ENCODE peak calls at places on chromosome 4, in ten cellular contexts. Q is stomach, M is GM12865, K is tibial nerve, H is sigmoid colon, J is PC-3, G is WERI-Rb-1, D is choroid plexus epithelial cell, F is neural progenitor cell, O is hepatocyte. I is an unnamed sample.

GRCh38 chr4:129532573-129532972 is 436.6 kb downstream of the C4orf33 start:
- DNase-seq in Q (no peak), M (no peak), K (no peak), H (no peak), J (no peak), G (no peak), D (no peak), F (no peak), O (no peak), I (no peak)

GRCh38 chr4:94000559-94000958 is 172.0 kb downstream of the ATOH1 start:
- DNase-seq in Q (no peak), M (no peak), K (no peak), H (no peak), J (no peak), G (no peak), D (no peak), F (no peak), O (no peak), I (no peak)

GRCh38 chr4:11635336-11635735 is 206.6 kb upstream of the HS3ST1 start:
- DNase-seq in Q (no peak), M (no peak), K (no peak), H (no peak), J (peak), G (no peak), D (peak), F (no peak), O (peak), I (no peak)

GRCh38 chr4:125529071-125529470 is 214.3 kb downstream of the FAT4 start:
- DNase-seq in Q (no peak), M (no peak), K (no peak), H (no peak), J (no peak), G (no peak), D (peak), F (no peak), O (no peak), I (no peak)

GRCh38 chr4:2932951-2933565 is 30.1 kb downstream of the NOP14 start:
- DNase-seq in Q (peak), M (peak), K (no peak), H (peak), J (no peak), G (no peak), D (no peak), F (no peak), O (no peak), I (no peak)

GRCh38 chr4:124641715-124642380 is 70.7 kb downstream of the ANKRD50 start:
- DNase-seq in Q (no peak), M (peak), K (peak), H (no peak), J (peak), G (no peak), D (peak), F (no peak), O (no peak), I (peak)

GRCh38 chr4:128159967-128160366 is 98.9 kb downstream of the LARP1B start:
- DNase-seq in Q (no peak), M (no peak), K (no peak), H (no peak), J (peak), G (no peak), D (peak), F (no peak), O (no peak), I (no peak)

GRCh38 chr4:40194602-40195161 is 2.1 kb upstream of the RHOH start:
- DNase-seq in Q (no peak), M (peak), K (no peak), H (no peak), J (no peak), G (no peak), D (peak), F (no peak), O (peak), I (no peak)

GRCh38 chr4:10002278-10002677 is 19.0 kb downstream of the SLC2A9 start:
- DNase-seq in Q (peak), M (peak), K (no peak), H (no peak), J (no peak), G (no peak), D (no peak), F (no peak), O (no peak), I (no peak)

GRCh38 chr4:55866973-55867574 is 13.6 kb downstream of the EXOC1 start:
- DNase-seq in Q (no peak), M (peak), K (no peak), H (no peak), J (peak), G (peak), D (peak), F (peak), O (peak), I (peak)

GRCh38 chr4:122224348-122224747 is 72.2 kb downstream of the BLTP1 start:
- DNase-seq in Q (no peak), M (peak), K (peak), H (no peak), J (peak), G (peak), D (peak), F (peak), O (no peak), I (no peak)

GRCh38 chr4:16860506-16860905 is 37.9 kb downstream of the LDB2 start:
- DNase-seq in Q (no peak), M (no peak), K (no peak), H (no peak), J (no peak), G (no peak), D (peak), F (no peak), O (no peak), I (peak)

GRCh38 chr4:2301221-2301642 is 39.3 kb upstream of the MXD4 start:
- DNase-seq in Q (peak), M (no peak), K (no peak), H (no peak), J (no peak), G (no peak), D (no peak), F (no peak), O (no peak), I (no peak)

GRCh38 chr4:127632420-127633403 is at the start of gene INTU:
- DNase-seq in Q (peak), M (no peak), K (peak), H (peak), J (peak), G (peak), D (peak), F (peak), O (peak), I (peak)

GRCh38 chr4:38424171-38424871 is 239.7 kb upstream of the KLF3 start:
- DNase-seq in Q (peak), M (no peak), K (no peak), H (no peak), J (no peak), G (peak), D (no peak), F (peak), O (peak), I (no peak)

GRCh38 chr4:103098331-103098730 is 1.3 kb downstream of the BDH2 start:
- DNase-seq in Q (no peak), M (no peak), K (no peak), H (no peak), J (no peak), G (no peak), D (no peak), F (peak), O (no peak), I (no peak)
- H3K4me3 ChIP-seq in Q (peak), M (no peak), K (peak), H (peak), J (no peak), G (no peak), D (peak), F (no peak), O (peak), I (peak)

DNA sequence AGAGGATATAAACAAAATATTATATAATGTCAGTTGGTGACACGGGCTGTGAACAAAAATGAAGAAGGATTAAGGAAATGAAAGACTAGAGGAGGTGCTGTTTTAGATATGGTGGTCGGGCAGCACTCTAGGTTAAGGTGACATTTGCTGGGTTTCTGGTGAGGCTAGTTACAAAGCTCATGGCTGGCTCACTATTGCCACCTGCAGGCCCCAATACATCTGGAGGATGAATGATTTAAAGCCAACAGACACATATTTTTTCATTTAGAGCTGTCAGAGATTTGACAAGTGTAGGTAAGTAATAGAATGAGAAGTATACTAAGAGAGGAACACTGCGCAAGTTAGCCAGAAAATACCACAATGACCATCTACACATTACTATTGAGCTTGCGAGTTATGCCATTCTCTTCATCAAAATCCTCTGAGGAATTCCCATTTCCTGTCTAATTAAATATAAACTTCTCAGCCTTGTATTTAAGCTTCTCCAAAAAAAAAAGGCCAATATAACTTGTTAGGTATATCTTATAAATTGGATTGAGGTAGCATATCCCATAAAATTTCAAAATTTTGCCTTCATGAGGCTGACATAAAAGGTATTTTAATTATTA is 6.4 kb upstream of the FGG start:
- DNase-seq in Q (peak), M (peak), K (peak), H (no peak), J (peak), G (peak), D (peak), F (peak), O (peak), I (no peak)
- TF ChIP-seq CTCF in Q (peak), M (peak), K (peak), H (peak), J (peak), G (peak), D (peak), F (peak), O (peak), I (peak)

GRCh38 chr4:163542275-163542674 is 47.8 kb downstream of the TMA16 start:
- DNase-seq in Q (no peak), M (no peak), K (no peak), H (no peak), J (peak), G (no peak), D (peak), F (no peak), O (no peak), I (no peak)

GRCh38 chr4:163540448-163540847 is 46.0 kb downstream of the TMA16 start:
- DNase-seq in Q (no peak), M (no peak), K (no peak), H (no peak), J (peak), G (no peak), D (no peak), F (no peak), O (no peak), I (no peak)

GRCh38 chr4:163548481-163549243 is 54.2 kb downstream of the TMA16 start:
- DNase-seq in Q (no peak), M (peak), K (peak), H (no peak), J (peak), G (no peak), D (peak), F (peak), O (peak), I (no peak)

GRCh38 chr4:163540977-163541376 is 46.5 kb downstream of the TMA16 start:
- DNase-seq in Q (no peak), M (no peak), K (no peak), H (no peak), J (peak), G (no peak), D (peak), F (no peak), O (no peak), I (peak)

DNA sequence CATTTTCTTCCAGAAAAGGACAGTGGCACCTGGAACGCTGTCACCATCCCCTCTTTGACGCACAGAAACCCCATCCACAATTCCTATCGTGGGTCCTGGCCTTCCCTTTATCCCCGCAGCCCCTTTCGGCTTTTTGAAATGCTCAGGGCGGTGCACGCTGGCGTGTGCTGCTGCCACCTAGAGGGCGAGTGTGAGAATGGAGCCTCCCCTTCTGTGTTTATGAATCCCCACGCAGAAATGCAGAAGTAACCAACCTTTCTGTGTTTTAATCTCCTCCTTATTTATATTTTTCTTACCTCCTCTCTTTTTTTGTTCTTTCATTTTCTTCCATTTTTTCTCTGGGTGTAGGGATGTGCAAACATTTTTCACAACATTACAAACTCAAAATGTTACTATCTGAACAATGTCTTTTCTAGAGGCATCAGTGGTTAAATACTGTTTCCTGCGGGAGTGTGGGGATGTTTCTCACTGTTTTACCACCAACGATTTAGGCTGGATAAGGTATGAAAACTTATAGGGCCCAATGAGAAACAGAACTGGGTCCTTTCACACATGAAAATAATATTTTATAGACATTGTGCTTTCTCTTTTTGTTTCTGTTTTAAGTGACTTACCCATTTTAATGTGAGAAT is 50.0 kb downstream of the TMA16 start:
- DNase-seq in Q (peak), M (peak), K (peak), H (peak), J (peak), G (peak), D (peak), F (peak), O (peak), I (no peak)
- H3K4me3 ChIP-seq in Q (peak), M (peak), K (peak), H (peak), J (peak), G (no peak), D (peak), F (no peak), O (no peak), I (peak)

DNA sequence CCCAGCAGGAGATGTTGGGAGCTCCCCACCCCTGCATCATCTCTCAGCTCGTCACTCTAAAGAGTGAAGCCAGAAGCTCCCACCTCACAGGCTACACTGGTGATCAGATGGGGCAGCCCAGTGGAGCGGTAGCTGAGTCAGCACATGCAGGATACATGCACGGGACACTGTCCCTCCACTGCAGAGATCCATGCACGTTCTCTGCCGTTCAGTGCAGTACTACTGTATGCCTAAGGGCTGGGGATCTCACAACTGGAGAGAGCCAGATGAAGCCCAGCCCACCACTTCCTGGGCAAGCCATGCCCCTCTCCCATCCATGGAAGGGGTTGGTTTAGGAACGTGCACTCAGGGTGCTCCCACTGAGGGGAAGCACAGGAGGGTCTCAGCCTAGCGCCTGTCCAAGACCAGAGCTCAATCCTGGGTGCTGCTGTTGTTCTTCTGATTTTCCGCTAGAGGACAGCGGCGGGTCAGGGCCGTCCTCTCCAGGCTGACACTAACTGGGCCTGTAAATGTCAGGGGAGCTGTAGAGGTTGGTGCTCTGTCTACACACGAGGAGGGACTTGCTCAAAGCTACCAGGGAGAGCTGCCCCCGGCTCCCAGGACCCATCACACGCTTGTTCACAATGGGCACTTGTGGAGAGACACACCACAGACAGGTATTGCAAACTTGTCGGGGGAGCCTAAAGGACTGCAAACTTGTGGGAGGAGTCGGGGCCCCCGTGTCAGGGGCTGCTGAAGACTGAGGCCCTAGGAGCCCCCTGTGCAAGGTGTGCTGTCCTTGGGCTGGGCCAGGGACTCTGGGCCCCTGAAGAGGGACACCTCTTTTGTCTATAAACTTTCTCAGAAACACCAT is 18.2 kb upstream of the ABLIM2 start:
- DNase-seq in Q (peak), M (peak), K (no peak), H (no peak), J (peak), G (peak), D (peak), F (peak), O (peak), I (no peak)
- TF ChIP-seq CTCF in Q (peak), M (peak), K (peak), H (peak), J (peak), G (peak), D (peak), F (peak), O (peak), I (peak)

DNA sequence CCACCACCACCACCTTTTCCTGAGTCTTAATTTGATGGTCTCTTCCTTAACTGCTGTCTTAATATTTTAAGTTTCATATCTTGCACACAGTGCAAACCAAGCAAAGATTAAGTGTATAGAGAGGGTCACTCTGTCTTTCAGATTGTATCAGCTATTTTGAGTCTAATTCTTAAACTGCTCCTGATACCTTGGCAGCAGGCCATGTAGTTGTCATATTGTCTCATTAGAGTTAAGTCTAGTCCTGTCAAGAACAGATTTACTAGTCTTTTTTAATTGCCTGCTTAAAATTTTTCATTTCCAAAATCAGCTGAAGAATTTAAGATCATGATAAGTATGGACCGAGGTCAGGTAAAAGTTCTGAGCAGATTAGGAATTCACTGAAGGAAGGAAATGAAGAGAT is 51.5 kb downstream of the FHIP1A start:
- DNase-seq in Q (no peak), M (no peak), K (no peak), H (no peak), J (no peak), G (no peak), D (no peak), F (no peak), O (no peak), I (no peak)
- H3K4me3 ChIP-seq in Q (no peak), M (no peak), K (no peak), H (no peak), J (no peak), G (no peak), D (no peak), F (no peak), O (no peak), I (no peak)

GRCh38 chr4:77819836-77820679 is 890 bp upstream of the CNOT6L start:
- DNase-seq in Q (peak), M (peak), K (peak), H (peak), J (peak), G (peak), D (peak), F (peak), O (peak), I (no peak)
- TF ChIP-seq CTCF in Q (no peak), M (peak), K (no peak), H (no peak), J (no peak), G (peak), D (no peak), F (no peak), O (no peak), I (no peak)

GRCh38 chr4:171983935-171984805 is 171.0 kb downstream of the GALNTL6 start:
- DNase-seq in Q (no peak), M (no peak), K (no peak), H (no peak), J (no peak), G (no peak), D (peak), F (no peak), O (peak), I (no peak)
- H3K4me3 ChIP-seq in Q (no peak), M (no peak), K (no peak), H (no peak), J (no peak), G (no peak), D (no peak), F (no peak), O (no peak), I (no peak)